ENCODE peak calls at places on chromosomes 12 and 14, in eight cellular contexts. Y is H9; E is neural progenitor cell; K is CD4-positive, alpha-beta T cell; P is HepG2; L is A549; R is thyroid gland; C is type B pancreatic cell. F is an unnamed sample.

GRCh38 chr14:94936411-94936892 is 166.5 kb upstream of the GSC start:
- DNase-seq in Y (no peak), E (peak; percentile 15), K (no peak), P (no peak), L (no peak), R (peak; percentile 89), C (no peak), F (peak; percentile 84)

GRCh38 chr12:81211306-81211705 is 133.4 kb downstream of the ACSS3 start:
- DNase-seq in Y (no peak), E (no peak), K (no peak), P (no peak), L (no peak), R (no peak), C (no peak), F (no peak)

GRCh38 chr14:63179383-63179782 is 24.9 kb upstream of the RHOJ start:
- DNase-seq in Y (no peak), E (no peak), K (no peak), P (no peak), L (no peak), R (no peak), C (no peak), F (no peak)

GRCh38 chr14:51473351-51473750 is 178.4 kb upstream of the FRMD6 start:
- DNase-seq in Y (no peak), E (no peak), K (no peak), P (no peak), L (no peak), R (no peak), C (no peak), F (no peak)

GRCh38 chr12:93812616-93813015 is 135.4 kb downstream of the CRADD start:
- DNase-seq in Y (no peak), E (no peak), K (no peak), P (no peak), L (no peak), R (no peak), C (no peak), F (no peak)

GRCh38 chr12:47328831-47329545 is 249.2 kb upstream of the AMIGO2 start:
- DNase-seq in Y (no peak), E (no peak), K (no peak), P (no peak), L (no peak), R (no peak), C (no peak), F (no peak)

GRCh38 chr12:96810477-96810876 is 96.6 kb upstream of the NEDD1 start:
- DNase-seq in Y (no peak), E (peak; percentile 54), K (no peak), P (no peak), L (peak; percentile 20), R (no peak), C (no peak), F (no peak)

GRCh38 chr12:57040750-57041149 is 9.2 kb downstream of the MYO1A start:
- DNase-seq in Y (no peak), E (no peak), K (no peak), P (no peak), L (no peak), R (no peak), C (no peak), F (no peak)

GRCh38 chr12:52528641-52529143 is 8.5 kb upstream of the KRT5 start:
- DNase-seq in Y (no peak), E (no peak), K (no peak), P (no peak), L (no peak), R (peak; percentile 35), C (no peak), F (no peak)

GRCh38 chr14:97976861-97977260 is 1179.7 kb downstream of the VRK1 start:
- DNase-seq in Y (no peak), E (no peak), K (no peak), P (no peak), L (no peak), R (peak; percentile 29), C (no peak), F (no peak)

GRCh38 chr12:8677362-8677761 is 14.7 kb upstream of the MFAP5 start:
- DNase-seq in Y (no peak), E (peak; percentile 60), K (no peak), P (no peak), L (no peak), R (no peak), C (no peak), F (no peak)

GRCh38 chr14:61812347-61813100 is 50.3 kb downstream of the SNAPC1 start:
- DNase-seq in Y (peak; percentile 52), E (peak; percentile 72), K (no peak), P (no peak), L (no peak), R (peak; percentile 35), C (no peak), F (no peak)

GRCh38 chr14:88168498-88169165 is 154.4 kb downstream of the KCNK10 start:
- DNase-seq in Y (peak; percentile 67), E (peak; percentile 36), K (peak; percentile 42), P (peak; percentile 50), L (peak; percentile 55), R (peak; percentile 14), C (no peak), F (peak; percentile 56)

GRCh38 chr12:105485321-105485910 is 154.9 kb downstream of the C12orf75 start:
- DNase-seq in Y (no peak), E (no peak), K (no peak), P (no peak), L (peak; percentile 22), R (no peak), C (no peak), F (peak; percentile 54)

GRCh38 chr14:73227812-73228781 is 9.2 kb upstream of the PAPLN start:
- DNase-seq in Y (peak; percentile 60), E (peak; percentile 42), K (no peak), P (peak; percentile 38), L (peak; percentile 92), R (no peak), C (no peak), F (peak; percentile 67)

GRCh38 chr12:115129727-115130126 is 445.8 kb upstream of the TBX3 start:
- DNase-seq in Y (no peak), E (no peak), K (no peak), P (peak; percentile 23), L (no peak), R (no peak), C (no peak), F (no peak)

GRCh38 chr14:74954232-74954946 is 1.0 kb downstream of the PGF start:
- DNase-seq in Y (no peak), E (peak; percentile 65), K (no peak), P (peak; percentile 63), L (no peak), R (peak; percentile 85), C (no peak), F (no peak)

GRCh38 chr12:53462935-53463334 is 11.0 kb downstream of the PCBP2 start:
- DNase-seq in Y (no peak), E (no peak), K (no peak), P (no peak), L (no peak), R (no peak), C (no peak), F (no peak)

GRCh38 chr12:7557227-7557626 is 53.6 kb upstream of the CD163 start:
- DNase-seq in Y (no peak), E (no peak), K (no peak), P (no peak), L (no peak), R (no peak), C (no peak), F (no peak)

GRCh38 chr12:37672655-37673260 is 643.8 kb upstream of the ALG10B start:
- DNase-seq in Y (no peak), E (no peak), K (no peak), P (no peak), L (peak; percentile 9), R (no peak), C (no peak), F (no peak)
- TF ChIP-seq CTCF in Y (peak; percentile 49), E (peak; percentile 33), K (no peak), P (no peak), L (peak; percentile 34), R (no peak), C (peak; percentile 54), F (peak; percentile 38)

DNA sequence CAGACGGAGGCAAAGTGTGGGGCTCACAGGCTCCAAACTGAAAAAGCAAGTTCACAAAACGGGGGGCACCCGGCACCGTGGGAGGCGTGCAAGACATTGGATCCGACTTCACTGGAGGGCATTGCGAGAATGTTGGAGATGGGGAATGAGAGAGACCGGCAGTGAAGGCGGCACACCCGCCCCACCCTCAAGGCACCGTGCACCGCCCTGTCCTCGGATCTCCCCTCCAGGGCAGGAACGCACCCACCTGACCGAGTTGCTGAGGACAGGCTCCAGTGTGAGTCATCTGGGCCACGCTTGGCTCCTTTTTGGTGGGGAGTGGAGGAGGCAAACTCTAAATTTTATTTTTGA is 207.7 kb downstream of the KIF26A start:
- DNase-seq in Y (peak; percentile 16), E (no peak), K (no peak), P (no peak), L (no peak), R (no peak), C (no peak), F (no peak)
- TF ChIP-seq CTCF in Y (no peak), E (no peak), K (no peak), P (no peak), L (no peak), R (no peak), C (no peak), F (no peak)

GRCh38 chr12:130621696-130622298 is 94.3 kb downstream of the RIMBP2 start:
- DNase-seq in Y (no peak), E (no peak), K (no peak), P (no peak), L (no peak), R (no peak), C (no peak), F (no peak)

GRCh38 chr12:130619378-130619970 is 96.6 kb downstream of the RIMBP2 start:
- DNase-seq in Y (no peak), E (no peak), K (no peak), P (no peak), L (no peak), R (no peak), C (no peak), F (no peak)

GRCh38 chr12:130622803-130623202 is 93.3 kb downstream of the RIMBP2 start:
- DNase-seq in Y (no peak), E (no peak), K (no peak), P (no peak), L (no peak), R (no peak), C (no peak), F (no peak)

GRCh38 chr12:130620281-130620680 is 95.8 kb downstream of the RIMBP2 start:
- DNase-seq in Y (no peak), E (no peak), K (no peak), P (no peak), L (no peak), R (no peak), C (no peak), F (no peak)

GRCh38 chr12:130620756-130621155 is 95.3 kb downstream of the RIMBP2 start:
- DNase-seq in Y (no peak), E (no peak), K (no peak), P (no peak), L (no peak), R (no peak), C (no peak), F (no peak)
- TF ChIP-seq CTCF in Y (no peak), E (no peak), K (no peak), P (no peak), L (no peak), R (no peak), C (no peak), F (no peak)

DNA sequence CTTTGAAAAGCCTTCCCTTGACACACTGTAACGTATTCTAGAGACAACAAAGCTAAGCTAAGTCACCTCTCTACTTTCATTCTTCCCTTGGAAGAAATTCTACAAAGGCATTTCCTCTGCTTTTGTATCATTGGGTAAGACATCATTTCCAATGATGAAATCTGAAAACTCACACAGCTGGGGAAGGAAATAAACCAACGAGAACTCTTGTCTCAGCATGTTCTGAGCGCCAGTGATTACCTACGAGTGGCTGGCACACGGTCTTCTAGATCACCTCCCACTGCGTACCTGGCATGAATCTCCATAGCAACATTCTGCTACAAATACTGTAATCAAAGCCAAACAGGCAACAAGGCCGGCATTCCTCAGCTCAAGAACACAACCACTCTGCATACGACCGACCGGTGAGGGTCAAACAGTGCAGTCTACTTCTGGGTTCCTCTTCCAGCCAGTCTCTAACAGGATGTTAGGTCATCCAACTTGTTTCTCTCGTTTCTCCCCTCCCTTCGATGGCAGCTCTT is 7.6 kb downstream of the VPS37B start:
- DNase-seq in Y (peak; percentile 83), E (peak; percentile 26), K (peak; percentile 41), P (peak; percentile 78), L (peak; percentile 84), R (peak; percentile 95), C (no peak), F (peak; percentile 56)
- TF ChIP-seq CTCF in Y (no peak), E (no peak), K (no peak), P (no peak), L (no peak), R (no peak), C (no peak), F (no peak)